ENCODE peak calls at places on chromosomes 12 and 14, in eight cellular contexts. One of them, this sample, is unnamed.

GRCh38 chr14:21543426-21544350 is 17.5 kb upstream of the SALL2 start:
- DNase-seq in dorsolateral prefrontal cortex: no peak
- DNase-seq in lung: no peak
- DNase-seq in AG04450: no peak
- DNase-seq in breast epithelium: no peak
- DNase-seq in GM23338: peak
- DNase-seq in esophagus squamous epithelium: no peak
- DNase-seq in right lobe of liver: no peak
- DNase-seq in this sample: no peak

GRCh38 chr14:64572721-64573508 is 23.2 kb downstream of the PPP1R36 start:
- DNase-seq in dorsolateral prefrontal cortex: peak
- DNase-seq in lung: no peak
- DNase-seq in AG04450: peak
- DNase-seq in breast epithelium: no peak
- DNase-seq in GM23338: peak
- DNase-seq in esophagus squamous epithelium: no peak
- DNase-seq in right lobe of liver: no peak
- DNase-seq in this sample: no peak

GRCh38 chr12:21710944-21711343 is 53.3 kb upstream of the LDHB start:
- DNase-seq in dorsolateral prefrontal cortex: no peak
- DNase-seq in lung: no peak
- DNase-seq in AG04450: no peak
- DNase-seq in breast epithelium: no peak
- DNase-seq in GM23338: no peak
- DNase-seq in esophagus squamous epithelium: no peak
- DNase-seq in right lobe of liver: no peak
- DNase-seq in this sample: no peak

GRCh38 chr12:26126340-26127284 is 1.8 kb upstream of the BHLHE41 start:
- DNase-seq in dorsolateral prefrontal cortex: peak
- DNase-seq in lung: peak
- DNase-seq in AG04450: no peak
- DNase-seq in breast epithelium: peak
- DNase-seq in GM23338: peak
- DNase-seq in esophagus squamous epithelium: peak
- DNase-seq in right lobe of liver: peak
- DNase-seq in this sample: no peak

GRCh38 chr14:37595809-37596595 is 573 bp downstream of the TTC6 start:
- DNase-seq in dorsolateral prefrontal cortex: no peak
- DNase-seq in lung: peak
- DNase-seq in AG04450: no peak
- DNase-seq in breast epithelium: peak
- DNase-seq in GM23338: peak
- DNase-seq in esophagus squamous epithelium: no peak
- DNase-seq in right lobe of liver: peak
- DNase-seq in this sample: no peak

GRCh38 chr14:56120091-56120632 is 2.0 kb downstream of the PELI2 start:
- DNase-seq in dorsolateral prefrontal cortex: no peak
- DNase-seq in lung: no peak
- DNase-seq in AG04450: no peak
- DNase-seq in breast epithelium: no peak
- DNase-seq in GM23338: no peak
- DNase-seq in esophagus squamous epithelium: no peak
- DNase-seq in right lobe of liver: no peak
- DNase-seq in this sample: no peak

GRCh38 chr12:125734137-125734536 is 668.9 kb downstream of the AACS start:
- DNase-seq in dorsolateral prefrontal cortex: no peak
- DNase-seq in lung: no peak
- DNase-seq in AG04450: no peak
- DNase-seq in breast epithelium: no peak
- DNase-seq in GM23338: peak
- DNase-seq in esophagus squamous epithelium: no peak
- DNase-seq in right lobe of liver: no peak
- DNase-seq in this sample: no peak

GRCh38 chr14:65703996-65704395 is 291.5 kb downstream of the FUT8 start:
- DNase-seq in dorsolateral prefrontal cortex: no peak
- DNase-seq in lung: no peak
- DNase-seq in AG04450: no peak
- DNase-seq in breast epithelium: no peak
- DNase-seq in GM23338: peak
- DNase-seq in esophagus squamous epithelium: no peak
- DNase-seq in right lobe of liver: no peak
- DNase-seq in this sample: no peak

GRCh38 chr12:32031109-32031508 is 71.9 kb downstream of the RESF1 start:
- DNase-seq in dorsolateral prefrontal cortex: no peak
- DNase-seq in lung: no peak
- DNase-seq in AG04450: no peak
- DNase-seq in breast epithelium: no peak
- DNase-seq in GM23338: no peak
- DNase-seq in esophagus squamous epithelium: no peak
- DNase-seq in right lobe of liver: no peak
- DNase-seq in this sample: no peak

GRCh38 chr12:51620448-51620847 is 29.4 kb downstream of the SCN8A start:
- DNase-seq in dorsolateral prefrontal cortex: no peak
- DNase-seq in lung: no peak
- DNase-seq in AG04450: no peak
- DNase-seq in breast epithelium: no peak
- DNase-seq in GM23338: no peak
- DNase-seq in esophagus squamous epithelium: no peak
- DNase-seq in right lobe of liver: no peak
- DNase-seq in this sample: no peak

GRCh38 chr14:97306785-97307246 is 509.6 kb downstream of the VRK1 start:
- DNase-seq in dorsolateral prefrontal cortex: no peak
- DNase-seq in lung: no peak
- DNase-seq in AG04450: no peak
- DNase-seq in breast epithelium: no peak
- DNase-seq in GM23338: no peak
- DNase-seq in esophagus squamous epithelium: no peak
- DNase-seq in right lobe of liver: no peak
- DNase-seq in this sample: no peak

GRCh38 chr12:50110762-50111416 is 1.1 kb upstream of the COX14 start:
- DNase-seq in dorsolateral prefrontal cortex: no peak
- DNase-seq in lung: peak
- DNase-seq in AG04450: no peak
- DNase-seq in breast epithelium: peak
- DNase-seq in GM23338: peak
- DNase-seq in esophagus squamous epithelium: no peak
- DNase-seq in right lobe of liver: peak
- DNase-seq in this sample: no peak

GRCh38 chr12:121581681-121582439 is 1.0 kb upstream of the KDM2B start:
- DNase-seq in dorsolateral prefrontal cortex: no peak
- DNase-seq in lung: no peak
- DNase-seq in AG04450: no peak
- DNase-seq in breast epithelium: no peak
- DNase-seq in GM23338: no peak
- DNase-seq in esophagus squamous epithelium: no peak
- DNase-seq in right lobe of liver: no peak
- DNase-seq in this sample: no peak

GRCh38 chr12:64814432-64814831 is 10.0 kb upstream of the TBC1D30 start:
- DNase-seq in dorsolateral prefrontal cortex: no peak
- DNase-seq in lung: no peak
- DNase-seq in AG04450: no peak
- DNase-seq in breast epithelium: no peak
- DNase-seq in GM23338: no peak
- DNase-seq in esophagus squamous epithelium: no peak
- DNase-seq in right lobe of liver: peak
- DNase-seq in this sample: no peak

GRCh38 chr12:63150255-63151060 is 543 bp downstream of the AVPR1A start:
- DNase-seq in dorsolateral prefrontal cortex: no peak
- DNase-seq in lung: no peak
- DNase-seq in AG04450: no peak
- DNase-seq in breast epithelium: no peak
- DNase-seq in GM23338: peak
- DNase-seq in esophagus squamous epithelium: no peak
- DNase-seq in right lobe of liver: peak
- DNase-seq in this sample: no peak

GRCh38 chr12:85626031-85626781 is 210.0 kb downstream of the RASSF9 start:
- DNase-seq in dorsolateral prefrontal cortex: no peak
- DNase-seq in lung: no peak
- DNase-seq in AG04450: peak
- DNase-seq in breast epithelium: no peak
- DNase-seq in GM23338: no peak
- DNase-seq in esophagus squamous epithelium: no peak
- DNase-seq in right lobe of liver: no peak
- DNase-seq in this sample: no peak
- H3K27ac ChIP-seq in dorsolateral prefrontal cortex: no peak
- H3K27ac ChIP-seq in lung: no peak
- H3K27ac ChIP-seq in AG04450: no peak
- H3K27ac ChIP-seq in breast epithelium: no peak
- H3K27ac ChIP-seq in GM23338: no peak
- H3K27ac ChIP-seq in esophagus squamous epithelium: no peak
- H3K27ac ChIP-seq in right lobe of liver: no peak
- H3K27ac ChIP-seq in this sample: no peak

DNA sequence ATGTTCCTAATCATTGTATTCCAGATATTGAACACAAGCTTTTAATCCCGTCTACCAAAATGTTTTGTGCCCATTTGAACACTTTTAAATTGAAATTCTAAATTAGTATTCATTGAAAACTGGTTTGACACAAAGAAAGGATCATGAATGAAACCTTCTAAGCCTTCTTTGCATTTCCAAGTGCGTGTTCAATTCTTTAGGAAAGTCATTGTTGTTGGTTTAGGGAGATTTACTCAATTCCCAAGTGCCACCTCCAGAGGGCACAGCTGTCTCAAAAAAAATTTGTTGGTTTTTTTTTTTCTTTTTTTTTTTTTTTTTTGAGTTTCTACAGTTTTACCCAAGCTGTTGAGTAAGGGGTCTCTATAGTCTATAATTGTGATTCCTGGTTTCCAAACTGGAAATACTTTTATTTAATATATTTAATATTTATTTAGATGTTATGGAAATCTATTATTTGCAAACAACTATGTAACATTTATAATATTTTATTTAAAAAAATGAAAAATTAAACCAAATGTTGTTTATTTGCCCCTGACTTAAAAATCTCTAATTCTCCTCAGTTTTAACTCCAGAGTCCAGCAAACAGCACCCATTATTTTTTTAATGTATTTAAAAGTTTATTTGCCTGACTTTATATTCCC is 79.9 kb downstream of the NEDD1 start:
- DNase-seq in dorsolateral prefrontal cortex: no peak
- DNase-seq in lung: no peak
- DNase-seq in AG04450: no peak
- DNase-seq in breast epithelium: no peak
- DNase-seq in GM23338: peak
- DNase-seq in esophagus squamous epithelium: no peak
- DNase-seq in right lobe of liver: no peak
- DNase-seq in this sample: no peak
- TF ChIP-seq CTCF in dorsolateral prefrontal cortex: peak
- TF ChIP-seq CTCF in lung: no peak
- TF ChIP-seq CTCF in AG04450: peak
- TF ChIP-seq CTCF in breast epithelium: peak
- TF ChIP-seq CTCF in GM23338: peak
- TF ChIP-seq CTCF in esophagus squamous epithelium: peak
- TF ChIP-seq CTCF in right lobe of liver: peak
- TF ChIP-seq CTCF in this sample: peak

DNA sequence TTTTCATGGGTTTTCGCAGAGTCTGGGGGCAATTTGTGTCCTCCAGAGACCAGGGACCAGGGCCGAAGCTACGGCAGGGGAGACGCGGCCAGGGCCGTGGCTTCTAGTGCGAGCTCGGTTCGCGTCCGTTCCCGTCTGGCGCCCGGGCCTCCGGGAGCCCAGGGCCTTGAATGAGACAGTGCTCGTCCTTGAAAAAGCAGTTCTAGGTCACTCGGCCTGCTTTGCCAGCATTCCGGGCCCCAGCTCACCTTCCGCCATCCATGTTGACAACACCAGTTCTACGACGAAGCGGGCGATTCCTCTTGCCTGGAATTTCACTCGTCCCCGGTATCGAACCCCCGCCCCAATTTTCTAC is 4.5 kb downstream of the OR10AD1 start:
- DNase-seq in dorsolateral prefrontal cortex: no peak
- DNase-seq in lung: no peak
- DNase-seq in AG04450: no peak
- DNase-seq in breast epithelium: peak
- DNase-seq in GM23338: peak
- DNase-seq in esophagus squamous epithelium: no peak
- DNase-seq in right lobe of liver: peak
- DNase-seq in this sample: peak
- H3K27ac ChIP-seq in dorsolateral prefrontal cortex: peak
- H3K27ac ChIP-seq in lung: peak
- H3K27ac ChIP-seq in AG04450: peak
- H3K27ac ChIP-seq in breast epithelium: peak
- H3K27ac ChIP-seq in GM23338: peak
- H3K27ac ChIP-seq in esophagus squamous epithelium: peak
- H3K27ac ChIP-seq in right lobe of liver: peak
- H3K27ac ChIP-seq in this sample: peak

GRCh38 chr14:104293851-104294627 is 155.7 kb downstream of the KIF26A start:
- DNase-seq in dorsolateral prefrontal cortex: peak
- DNase-seq in lung: no peak
- DNase-seq in AG04450: no peak
- DNase-seq in breast epithelium: no peak
- DNase-seq in GM23338: peak
- DNase-seq in esophagus squamous epithelium: no peak
- DNase-seq in right lobe of liver: peak
- DNase-seq in this sample: no peak
- TF ChIP-seq CTCF in dorsolateral prefrontal cortex: no peak
- TF ChIP-seq CTCF in lung: no peak
- TF ChIP-seq CTCF in AG04450: no peak
- TF ChIP-seq CTCF in breast epithelium: no peak
- TF ChIP-seq CTCF in GM23338: peak
- TF ChIP-seq CTCF in esophagus squamous epithelium: peak
- TF ChIP-seq CTCF in right lobe of liver: peak
- TF ChIP-seq CTCF in this sample: no peak

GRCh38 chr12:130956456-130957303 is 3.0 kb downstream of the ADGRD1 start:
- DNase-seq in dorsolateral prefrontal cortex: no peak
- DNase-seq in lung: no peak
- DNase-seq in AG04450: no peak
- DNase-seq in breast epithelium: no peak
- DNase-seq in GM23338: no peak
- DNase-seq in esophagus squamous epithelium: no peak
- DNase-seq in right lobe of liver: no peak
- DNase-seq in this sample: no peak

GRCh38 chr12:130954544-130954831 is 781 bp downstream of the ADGRD1 start:
- DNase-seq in dorsolateral prefrontal cortex: no peak
- DNase-seq in lung: peak
- DNase-seq in AG04450: no peak
- DNase-seq in breast epithelium: no peak
- DNase-seq in GM23338: no peak
- DNase-seq in esophagus squamous epithelium: no peak
- DNase-seq in right lobe of liver: no peak
- DNase-seq in this sample: no peak

GRCh38 chr12:130957304-130957621 is 3.6 kb downstream of the ADGRD1 start:
- DNase-seq in dorsolateral prefrontal cortex: no peak
- DNase-seq in lung: no peak
- DNase-seq in AG04450: no peak
- DNase-seq in breast epithelium: no peak
- DNase-seq in GM23338: no peak
- DNase-seq in esophagus squamous epithelium: no peak
- DNase-seq in right lobe of liver: no peak
- DNase-seq in this sample: no peak

GRCh38 chr12:130955238-130955816 is 1.6 kb downstream of the ADGRD1 start:
- DNase-seq in dorsolateral prefrontal cortex: no peak
- DNase-seq in lung: no peak
- DNase-seq in AG04450: no peak
- DNase-seq in breast epithelium: no peak
- DNase-seq in GM23338: no peak
- DNase-seq in esophagus squamous epithelium: no peak
- DNase-seq in right lobe of liver: no peak
- DNase-seq in this sample: no peak

DNA sequence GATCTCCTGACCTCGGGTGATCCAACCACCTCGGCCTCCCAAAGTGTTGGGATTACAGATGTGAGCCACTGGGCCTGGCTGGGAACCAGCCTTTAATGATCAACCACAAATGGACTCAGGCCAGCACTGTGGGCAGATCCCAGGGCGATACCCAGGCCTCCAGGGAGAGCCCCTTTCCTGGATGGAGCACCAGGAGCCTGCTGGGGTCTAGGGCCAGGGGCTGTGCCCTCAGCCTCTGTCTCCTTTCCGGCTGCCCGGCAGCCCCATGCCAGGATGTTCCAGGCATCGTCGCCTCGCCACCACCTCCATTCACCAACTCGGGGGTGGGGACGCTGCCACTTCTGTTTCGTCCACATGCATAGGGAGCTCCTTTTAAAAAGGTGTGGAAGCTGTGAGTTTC is 2.3 kb downstream of the ADGRD1 start:
- DNase-seq in dorsolateral prefrontal cortex: no peak
- DNase-seq in lung: no peak
- DNase-seq in AG04450: no peak
- DNase-seq in breast epithelium: no peak
- DNase-seq in GM23338: no peak
- DNase-seq in esophagus squamous epithelium: no peak
- DNase-seq in right lobe of liver: no peak
- DNase-seq in this sample: no peak
- H3K27ac ChIP-seq in dorsolateral prefrontal cortex: no peak
- H3K27ac ChIP-seq in lung: peak
- H3K27ac ChIP-seq in AG04450: no peak
- H3K27ac ChIP-seq in breast epithelium: no peak
- H3K27ac ChIP-seq in GM23338: no peak
- H3K27ac ChIP-seq in esophagus squamous epithelium: peak
- H3K27ac ChIP-seq in right lobe of liver: no peak
- H3K27ac ChIP-seq in this sample: no peak